ENCODE peak calls at places on chromosomes 2 and 18, in eight cellular contexts. V, Q, L, J, K, S, H and M are unnamed samples.

GRCh38 chr18:3873211-3873610 is 423.2 kb downstream of the TGIF1 start:
- DNase-seq in L (no peak), Q (no peak), V (no peak), H (no peak), J (no peak), S (no peak), K (no peak), M (no peak)

GRCh38 chr2:220353897-220354296 is 726.5 kb downstream of the SLC4A3 start:
- DNase-seq in J (peak; percentile 54), S (no peak), V (no peak), H (peak; percentile 36), K (no peak), Q (no peak), L (no peak), M (no peak)

GRCh38 chr2:217988014-217988839 is 14.6 kb downstream of the TNS1 start:
- DNase-seq in Q (peak; percentile 89), V (peak; percentile 58), K (peak; percentile 96), S (peak; percentile 83), L (peak; percentile 94), J (peak; percentile 68), H (peak; percentile 79), M (peak; percentile 89)

GRCh38 chr2:71554706-71555056 is 101.3 kb downstream of the DYSF start:
- DNase-seq in S (no peak), Q (no peak), L (no peak), V (no peak), H (no peak), K (no peak), J (no peak), M (no peak)

GRCh38 chr2:172103471-172104292 is 982 bp upstream of the DLX2 start:
- DNase-seq in K (peak; percentile 98), V (peak; percentile 76), S (peak; percentile 81), H (peak; percentile 88), L (peak; percentile 84), J (peak; percentile 86), Q (peak; percentile 87), M (peak; percentile 94)

GRCh38 chr2:204670124-204670523 is 124.8 kb downstream of the PARD3B start:
- DNase-seq in J (peak; percentile 12), S (no peak), Q (peak; percentile 22), H (peak; percentile 17), V (no peak), K (no peak), L (no peak), M (no peak)

GRCh38 chr2:138059967-138060635 is 95.8 kb downstream of the HNMT start:
- DNase-seq in L (peak; percentile 90), S (no peak), H (peak; percentile 75), J (peak; percentile 41), Q (no peak), K (no peak), V (no peak), M (no peak)

GRCh38 chr2:71936076-71937030 is 211.3 kb downstream of the CYP26B1 start:
- DNase-seq in V (no peak), L (no peak), H (no peak), J (no peak), S (peak; percentile 3), Q (no peak), K (no peak), M (no peak)

GRCh38 chr18:68769423-68769822 is 28.5 kb upstream of the CCDC102B start:
- DNase-seq in L (no peak), J (no peak), K (no peak), S (no peak), H (peak; percentile 68), Q (no peak), V (no peak), M (no peak)

GRCh38 chr2:121483021-121483420 is 47.7 kb upstream of the RNU4ATAC start:
- DNase-seq in Q (no peak), H (no peak), K (no peak), J (peak; percentile 39), L (no peak), V (no peak), S (no peak), M (no peak)

GRCh38 chr2:3312576-3313345 is 64.9 kb downstream of the EIPR1 start:
- DNase-seq in K (no peak), V (no peak), J (no peak), L (no peak), Q (no peak), S (no peak), H (no peak), M (no peak)

GRCh38 chr18:9365406-9365805 is 30.8 kb downstream of the TWSG1 start:
- DNase-seq in L (no peak), Q (no peak), K (no peak), J (peak; percentile 61), S (no peak), V (no peak), H (peak; percentile 13), M (no peak)

GRCh38 chr2:42090216-42090615 is 42.4 kb downstream of the PKDCC start:
- DNase-seq in S (no peak), H (no peak), K (no peak), L (no peak), J (no peak), V (no peak), Q (no peak), M (no peak)

GRCh38 chr2:74821177-74822124 is 12.5 kb upstream of the HK2 start:
- DNase-seq in J (no peak), V (no peak), H (peak; percentile 13), K (no peak), L (peak; percentile 37), S (no peak), Q (no peak), M (no peak)

GRCh38 chr2:120963997-120964396 is 228.3 kb downstream of the GLI2 start:
- DNase-seq in J (peak; percentile 60), K (no peak), H (no peak), Q (no peak), V (no peak), L (no peak), S (no peak), M (no peak)

GRCh38 chr2:145027073-145027459 is 507.1 kb upstream of the ZEB2 start:
- DNase-seq in K (no peak), S (no peak), Q (no peak), H (no peak), L (no peak), J (peak; percentile 49), V (no peak), M (no peak)

GRCh38 chr2:209592106-209592505 is 168.3 kb downstream of the MAP2 start:
- DNase-seq in S (no peak), Q (no peak), J (no peak), K (no peak), V (no peak), L (no peak), H (no peak), M (no peak)

GRCh38 chr2:228875152-228875875 is 395.8 kb downstream of the PID1 start:
- DNase-seq in K (no peak), J (no peak), Q (no peak), S (no peak), H (no peak), L (no peak), V (no peak), M (no peak)

GRCh38 chr2:1989216-1989615 is 244.9 kb upstream of the PXDN start:
- DNase-seq in K (no peak), S (no peak), Q (no peak), H (no peak), L (no peak), J (no peak), V (no peak), M (no peak)
- TF ChIP-seq CTCF in K (no peak), S (no peak), Q (no peak), H (no peak), L (no peak), J (no peak), V (no peak), M (no peak)

GRCh38 chr18:26104037-26104436 is 13.6 kb upstream of the SS18 start:
- DNase-seq in S (no peak), L (no peak), Q (no peak), K (no peak), H (no peak), V (no peak), J (no peak), M (no peak)

DNA sequence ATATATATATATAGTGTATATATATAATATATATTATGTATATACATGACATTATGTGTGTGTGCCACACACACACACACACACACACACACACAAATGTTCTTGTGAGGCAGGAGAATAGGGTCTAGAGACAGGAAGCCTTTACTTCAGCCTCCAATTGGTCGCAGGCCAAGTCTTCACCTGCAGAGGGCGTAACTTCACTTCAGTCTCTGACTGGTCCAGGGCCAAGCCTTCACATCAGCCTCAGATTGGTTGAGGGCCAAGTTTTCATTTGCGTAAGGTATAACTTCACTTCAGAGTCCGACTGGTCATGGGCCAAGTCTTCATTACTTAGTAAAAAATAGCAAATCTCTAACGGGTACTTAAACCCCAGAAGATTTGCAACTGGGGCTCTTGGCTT is 13.2 kb upstream of the SS18 start:
- DNase-seq in Q (peak; percentile 8), V (peak; percentile 54), H (no peak), S (no peak), J (no peak), K (peak; percentile 4), L (no peak), M (peak; percentile 29)
- TF ChIP-seq CTCF in Q (no peak), V (peak; percentile 74), H (no peak), S (no peak), J (no peak), K (peak; percentile 30), L (no peak), M (peak; percentile 21)

GRCh38 chr18:2570772-2571199 is 519 bp downstream of the METTL4 start:
- DNase-seq in V (peak; percentile 78), H (peak; percentile 78), L (peak; percentile 83), Q (peak; percentile 79), S (peak; percentile 72), J (peak; percentile 64), K (peak; percentile 58), M (peak; percentile 80)

GRCh38 chr18:2572892-2573291 is 1.5 kb downstream of the NDC80 start:
- DNase-seq in L (no peak), S (no peak), Q (no peak), J (no peak), V (no peak), H (peak; percentile 26), K (no peak), M (no peak)

GRCh38 chr18:2572144-2572682 is 856 bp downstream of the NDC80 start:
- DNase-seq in H (no peak), V (peak; percentile 29), K (no peak), S (no peak), L (no peak), J (no peak), Q (no peak), M (no peak)

GRCh38 chr18:2571200-2572143 is at the start of the genes METTL4 and NDC80:
- DNase-seq in H (peak; percentile 90), S (peak; percentile 88), J (peak; percentile 86), V (peak; percentile 94), Q (peak; percentile 91), L (peak; percentile 84), K (peak; percentile 80), M (peak; percentile 89)

GRCh38 chr18:2573408-2573807 is 2.1 kb downstream of the NDC80 start:
- DNase-seq in V (no peak), K (no peak), J (no peak), H (no peak), Q (no peak), S (no peak), L (no peak), M (no peak)
- TF ChIP-seq CTCF in V (no peak), K (no peak), J (no peak), H (no peak), Q (no peak), S (no peak), L (no peak), M (no peak)

DNA sequence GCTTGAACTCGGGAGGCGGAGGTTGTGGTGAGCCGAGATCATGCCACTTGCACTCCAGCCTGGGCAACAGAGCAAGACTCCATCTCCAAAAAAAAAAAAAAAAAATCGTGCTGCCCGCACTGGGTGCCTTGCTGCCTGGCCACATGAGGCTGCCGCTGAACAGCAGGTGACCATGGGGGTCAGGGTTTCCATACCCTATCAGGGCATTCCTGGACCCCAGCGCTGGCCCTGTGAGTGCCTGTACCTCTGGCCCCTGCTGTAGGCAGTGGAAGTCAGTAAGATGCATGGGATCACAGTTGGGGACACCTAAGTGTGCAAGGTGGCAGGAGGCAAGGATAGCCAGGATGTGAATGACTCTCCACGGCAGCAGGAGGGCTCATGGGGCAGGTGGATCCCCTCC is 18.9 kb downstream of the SAG start:
- DNase-seq in K (no peak), L (no peak), Q (no peak), S (no peak), J (no peak), H (no peak), V (no peak), M (no peak)
- TF ChIP-seq CTCF in K (no peak), L (no peak), Q (no peak), S (no peak), J (no peak), H (no peak), V (no peak), M (no peak)